ENCODE peak calls at places on chromosomes 2 and 18, in nine cellular contexts. Z, E, L, S, J, H, G, F and X are unnamed samples.
A peak's percentile ranks its signal among the peaks of the same experiment; 100 is the strongest.

GRCh38 chr2:168851674-168852320 is 38.4 kb downstream of the SPC25 start:
- DNase-seq in G (no peak), L (no peak), S (no peak), F (no peak), Z (no peak), J (peak; percentile 80), E (peak; percentile 68), H (no peak), X (no peak)

GRCh38 chr2:194562329-194562728 is 1094.7 kb upstream of the SLC39A10 start:
- DNase-seq in S (no peak), F (no peak), J (no peak), G (no peak), H (no peak), E (no peak), Z (no peak), L (no peak), X (no peak)

GRCh38 chr18:54946149-54946581 is 13.1 kb downstream of the CCDC68 start:
- DNase-seq in S (peak; percentile 8), G (no peak), F (no peak), J (no peak), Z (no peak), E (no peak), H (no peak), L (no peak), X (no peak)

GRCh38 chr2:37768491-37768925 is 97.1 kb upstream of the CDC42EP3 start:
- DNase-seq in F (peak; percentile 13), G (no peak), L (no peak), Z (no peak), E (peak; percentile 93), S (no peak), J (no peak), H (no peak), X (no peak)

GRCh38 chr2:103484906-103485305 is 723.1 kb downstream of the TMEM182 start:
- DNase-seq in Z (no peak), G (no peak), L (no peak), H (no peak), E (no peak), S (no peak), J (no peak), F (no peak), X (no peak)

GRCh38 chr2:199775297-199775696 is 75.7 kb downstream of the FTCDNL1 start:
- DNase-seq in Z (no peak), L (no peak), J (no peak), E (no peak), H (no peak), F (no peak), G (no peak), S (no peak), X (no peak)

GRCh38 chr2:119242276-119243119 is 18.9 kb downstream of the STEAP3 start:
- DNase-seq in E (no peak), F (no peak), H (no peak), G (no peak), J (peak; percentile 29), L (no peak), S (no peak), Z (no peak), X (no peak)

GRCh38 chr2:119786312-119786711 is 26.6 kb downstream of the PTPN4 start:
- DNase-seq in L (no peak), H (no peak), Z (no peak), E (no peak), G (no peak), J (no peak), S (no peak), F (no peak), X (no peak)

GRCh38 chr2:147008481-147008880 is 836.3 kb upstream of the ACVR2A start:
- DNase-seq in J (no peak), E (no peak), G (no peak), F (no peak), Z (no peak), S (no peak), H (no peak), L (no peak), X (no peak)

GRCh38 chr2:233363744-233364235 is 9.5 kb downstream of the DGKD start:
- DNase-seq in F (no peak), G (no peak), S (no peak), H (no peak), Z (no peak), J (no peak), L (no peak), E (no peak), X (no peak)

GRCh38 chr2:187483537-187483936 is 35.5 kb upstream of the CALCRL start:
- DNase-seq in H (no peak), G (no peak), J (no peak), F (no peak), L (no peak), S (no peak), E (no peak), Z (no peak), X (no peak)

GRCh38 chr2:233689498-233689897 is 3.2 kb upstream of the UGT1A6 start:
- DNase-seq in H (no peak), J (no peak), E (no peak), G (no peak), S (no peak), F (no peak), Z (no peak), L (no peak), X (no peak)

GRCh38 chr2:234911271-234911670 is 40.5 kb upstream of the SH3BP4 start:
- DNase-seq in S (no peak), H (no peak), F (no peak), G (no peak), Z (no peak), L (no peak), J (no peak), E (peak; percentile 83), X (no peak)

GRCh38 chr2:185255566-185255965 is 483.0 kb upstream of the FSIP2 start:
- DNase-seq in J (no peak), Z (no peak), F (no peak), E (no peak), G (no peak), H (no peak), L (no peak), S (no peak), X (no peak)

GRCh38 chr2:197858607-197859140 is 54.3 kb downstream of the PLCL1 start:
- DNase-seq in E (no peak), J (no peak), S (no peak), Z (no peak), F (no peak), L (no peak), G (no peak), H (no peak), X (no peak)

GRCh38 chr18:61531182-61531581 is 198.0 kb downstream of the CDH20 start:
- DNase-seq in F (no peak), Z (no peak), J (peak; percentile 37), E (no peak), S (no peak), L (no peak), H (no peak), G (no peak), X (peak; percentile 80)

GRCh38 chr2:136019304-136019703 is 33.9 kb upstream of the DARS1 start:
- DNase-seq in H (no peak), F (no peak), Z (no peak), S (no peak), J (no peak), L (no peak), E (no peak), G (peak; percentile 62), X (no peak)

GRCh38 chr2:29192526-29192925 is 77.3 kb downstream of the CLIP4 start:
- DNase-seq in J (no peak), L (no peak), H (no peak), E (peak; percentile 74), G (no peak), S (no peak), F (no peak), Z (no peak), X (no peak)

GRCh38 chr2:237092920-237093781 is 7.5 kb downstream of the COPS8 start:
- DNase-seq in J (no peak), Z (no peak), L (no peak), E (peak; percentile 61), F (no peak), S (no peak), H (no peak), G (no peak), X (no peak)

GRCh38 chr2:47784349-47784851 is 1.5 kb downstream of the MSH6 start:
- DNase-seq in L (no peak), F (no peak), E (no peak), H (no peak), J (no peak), Z (peak; percentile 65), G (no peak), S (no peak), X (no peak)

GRCh38 chr2:154591294-154591693 is 107.2 kb upstream of the KCNJ3 start:
- DNase-seq in L (no peak), G (no peak), F (no peak), S (no peak), J (no peak), H (no peak), Z (no peak), E (no peak), X (no peak)

GRCh38 chr18:199214-199613 is 40.9 kb downstream of the USP14 start:
- DNase-seq in S (no peak), L (no peak), F (no peak), Z (no peak), G (no peak), H (no peak), E (no peak), J (no peak), X (no peak)

GRCh38 chr18:9123520-9123919 is 13.1 kb upstream of the ANKRD12 start:
- DNase-seq in Z (no peak), F (no peak), J (no peak), G (no peak), E (no peak), S (no peak), L (no peak), H (no peak), X (no peak)

GRCh38 chr18:11178951-11179549 is 29.7 kb upstream of the PIEZO2 start:
- DNase-seq in Z (no peak), E (no peak), J (no peak), F (peak; percentile 69), H (no peak), L (no peak), G (no peak), S (no peak), X (no peak)

GRCh38 chr2:790634-791245 is 113.5 kb upstream of the TMEM18 start:
- DNase-seq in Z (no peak), S (no peak), G (no peak), H (no peak), F (no peak), L (no peak), J (no peak), E (no peak), X (no peak)

GRCh38 chr2:32489061-32489460 is 132.2 kb downstream of the BIRC6 start:
- DNase-seq in F (no peak), Z (no peak), H (no peak), G (no peak), E (no peak), S (no peak), L (no peak), J (no peak), X (no peak)

GRCh38 chr2:64644240-64645013 is 9.3 kb downstream of the SERTAD2 start:
- DNase-seq in G (peak; percentile 58), F (no peak), Z (peak; percentile 94), L (no peak), E (peak; percentile 78), J (peak; percentile 86), H (peak; percentile 28), S (no peak), X (peak; percentile 66)

GRCh38 chr18:44943201-44943881 is 262.7 kb downstream of the SETBP1 start:
- DNase-seq in H (no peak), F (no peak), Z (peak; percentile 95), E (no peak), S (no peak), G (no peak), J (no peak), L (no peak), X (no peak)

GRCh38 chr2:241884951-241885700 is 15.6 kb downstream of the RTP5 start:
- DNase-seq in G (no peak), E (no peak), L (no peak), S (no peak), Z (no peak), J (no peak), H (no peak), F (no peak), X (no peak)